ENCODE peak calls at places on chromosomes 16 and 17, in ten cellular contexts. W is heart left ventricle, C is tibial nerve, S is stomach, N is fibroblast of lung, T is heart right ventricle, B is GM12878, L is Caco-2, Q is cardiac muscle cell, J is mucosa of descending colon. G is an unnamed sample. For H3K36me3, the result is how much of the 10 kb centered on the place peaks cover.

GRCh38 chr17:7632492-7632894 is 2.6 kb downstream of the SHBG start:
- DNase-seq in J (no peak), T (peak), N (peak), Q (peak), W (no peak), L (no peak), B (no peak), S (peak), C (no peak), G (peak)

GRCh38 chr16:22648941-22649340 is 138.2 kb downstream of the NPIPB5 start:
- DNase-seq in S (no peak), N (no peak), J (no peak), W (no peak), T (no peak), C (no peak), Q (no peak), B (no peak), L (no peak), G (no peak)

GRCh38 chr17:47846741-47847340 is 4.1 kb downstream of the SP6 start:
- DNase-seq in L (no peak), S (no peak), W (no peak), C (no peak), N (no peak), B (no peak), J (no peak), T (no peak), Q (peak), G (no peak)

GRCh38 chr17:82228842-82229685 is at the start of gene SLC16A3:
- DNase-seq in L (peak), W (peak), S (peak), J (peak), C (no peak), Q (peak), N (peak), T (no peak), B (no peak), G (peak)

GRCh38 chr17:64991726-64992125 is 64.8 kb downstream of the GNA13 start:
- DNase-seq in Q (no peak), T (no peak), N (no peak), S (no peak), C (no peak), L (no peak), J (no peak), B (no peak), W (no peak), G (no peak)

GRCh38 chr17:4175921-4176802 is 33.2 kb downstream of the CYB5D2 start:
- DNase-seq in L (no peak), C (no peak), T (no peak), J (no peak), Q (peak), N (peak), S (no peak), B (no peak), W (no peak), G (no peak)

GRCh38 chr16:77335652-77336234 is 99.1 kb downstream of the ADAMTS18 start:
- DNase-seq in Q (peak), S (no peak), W (no peak), T (no peak), B (no peak), N (no peak), J (no peak), L (no peak), C (no peak), G (no peak)

GRCh38 chr17:39606434-39607056 is 1.2 kb downstream of the NEUROD2 start:
- DNase-seq in C (no peak), T (no peak), L (no peak), N (no peak), J (no peak), W (no peak), S (no peak), Q (no peak), B (no peak), G (no peak)

GRCh38 chr16:5325932-5326331 is 228.3 kb upstream of the EEF2KMT start:
- DNase-seq in S (no peak), J (no peak), C (no peak), W (no peak), T (no peak), B (no peak), N (no peak), Q (no peak), L (no peak), G (no peak)

GRCh38 chr17:80773243-80773991 is 218.2 kb upstream of the CHMP6 start:
- DNase-seq in N (peak), B (no peak), S (no peak), T (peak), W (no peak), C (no peak), J (no peak), L (no peak), Q (no peak), G (no peak)

GRCh38 chr17:49715717-49716279 is 8.0 kb upstream of the SLC35B1 start:
- DNase-seq in N (no peak), S (no peak), W (no peak), Q (no peak), B (no peak), C (no peak), J (no peak), L (no peak), T (no peak), G (peak)

DNA sequence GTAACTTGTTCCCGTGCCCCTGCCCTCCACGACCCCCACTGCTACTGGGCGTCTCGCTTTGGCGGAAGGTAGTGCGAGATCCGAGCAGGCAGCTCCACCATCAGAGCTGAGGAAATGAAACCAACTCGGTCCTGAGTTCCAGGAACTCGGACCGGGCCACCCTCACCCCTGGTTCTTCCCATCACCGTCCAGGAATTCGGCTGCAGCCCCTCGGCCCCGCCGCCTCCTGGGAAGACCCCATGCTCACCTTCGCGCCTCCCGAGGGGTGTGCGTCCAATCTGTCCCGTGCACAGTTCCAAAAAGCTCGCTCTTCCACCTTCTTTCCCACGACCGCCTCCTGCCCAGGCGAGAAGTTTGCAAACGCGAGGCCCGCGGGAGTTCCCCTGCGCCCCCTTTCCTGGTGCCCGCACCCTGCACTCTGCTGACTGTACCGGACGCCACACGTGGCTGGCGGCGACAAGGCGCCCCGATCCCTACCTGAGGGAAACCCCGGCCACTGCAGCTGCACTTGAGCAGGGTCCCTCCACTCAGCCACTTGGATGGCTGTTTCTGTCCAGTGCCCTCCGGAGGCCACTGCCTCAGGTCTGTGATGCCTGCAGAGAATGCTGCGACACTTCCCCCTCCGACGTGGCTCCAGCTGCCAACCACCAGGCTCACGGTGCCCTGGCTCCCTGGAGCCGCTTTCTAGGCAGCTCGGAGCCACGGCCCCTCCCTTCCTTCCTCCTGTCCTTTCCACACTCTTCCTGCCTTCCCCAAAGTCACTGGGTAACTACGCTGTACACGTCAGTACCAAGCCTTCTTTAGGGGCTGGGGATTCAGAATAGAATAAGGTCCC is at the start of gene MLKL:
- DNase-seq in T (peak), N (peak), C (peak), W (peak), S (peak), B (peak), L (peak), J (peak), Q (peak), G (peak)
- TF ChIP-seq CTCF in T (no peak), N (no peak), C (no peak), W (no peak), S (no peak), B (no peak), L (peak), J (no peak), Q (no peak), G (no peak)

GRCh38 chr16:938136-938535 is 32.6 kb downstream of the LMF1 start:
- DNase-seq in B (no peak), Q (no peak), T (no peak), J (no peak), N (no peak), C (no peak), L (no peak), W (no peak), S (no peak), G (no peak)
- H3K36me3 ChIP-seq in B (under half), Q (under half), T (under half), J (under half), N (under half), C (under half), L (under half), W (under half), S (half or more), G (under half)

DNA sequence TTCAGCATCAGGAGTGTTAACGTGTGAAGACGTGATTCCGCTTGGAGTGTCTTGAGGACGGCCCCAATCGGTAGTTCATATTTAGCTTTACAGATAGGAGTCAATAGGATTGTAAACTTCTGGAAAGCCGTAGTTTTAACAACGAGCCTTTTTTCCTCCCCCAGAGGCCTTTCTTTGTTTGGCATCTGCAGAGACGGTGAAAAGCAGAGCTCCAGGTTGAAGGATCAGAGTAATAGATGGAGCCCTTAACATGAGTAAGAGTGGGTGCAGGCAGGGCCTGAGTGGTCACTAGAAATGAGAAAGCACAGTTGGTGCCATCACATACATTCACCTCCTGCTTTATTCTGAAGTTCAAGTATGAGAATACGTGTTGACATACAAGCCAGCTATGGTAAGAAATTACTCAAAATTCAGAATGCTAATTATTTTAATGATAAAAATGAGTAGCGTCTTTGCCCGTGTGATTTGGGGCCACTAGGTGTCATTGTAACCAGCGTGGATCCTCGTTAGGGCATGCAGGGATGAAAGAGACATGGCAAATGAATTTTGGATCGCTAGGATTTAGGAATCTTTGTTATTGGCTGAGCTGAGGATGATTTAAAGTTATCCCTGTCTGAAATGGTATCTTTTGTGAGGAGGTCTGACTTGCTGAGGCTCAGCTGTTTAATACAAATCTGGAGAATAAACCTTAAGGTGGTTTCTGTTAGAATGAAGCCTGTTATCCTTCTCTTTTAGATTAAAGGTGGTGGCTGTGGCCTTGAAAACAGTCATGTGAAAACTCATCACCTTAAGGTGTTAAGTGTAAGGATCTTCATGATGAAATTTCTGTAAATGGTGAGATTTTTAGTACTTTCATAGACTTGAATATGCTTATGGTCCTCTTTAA is 18.6 kb downstream of the PRCD start:
- DNase-seq in L (no peak), Q (no peak), B (no peak), J (no peak), C (no peak), T (no peak), S (no peak), W (no peak), N (peak), G (no peak)
- TF ChIP-seq CTCF in L (peak), Q (peak), B (peak), J (no peak), C (peak), T (no peak), S (peak), W (peak), N (peak), G (peak)

GRCh38 chr17:77906377-77906871 is 52.1 kb upstream of the TNRC6C start:
- DNase-seq in S (no peak), B (no peak), T (no peak), J (no peak), Q (no peak), W (no peak), N (no peak), C (no peak), L (no peak), G (peak)
- H3K36me3 ChIP-seq in S (under half), B (under half), T (under half), J (under half), Q (under half), W (under half), N (under half), C (under half), L (under half), G (under half)

GRCh38 chr16:17927015-17927414 is 409.5 kb downstream of the NPIPA8 start:
- DNase-seq in T (no peak), L (no peak), Q (no peak), S (no peak), C (no peak), N (no peak), J (no peak), W (no peak), B (no peak), G (no peak)

GRCh38 chr16:17930280-17930679 is 406.3 kb downstream of the NPIPA8 start:
- DNase-seq in W (no peak), B (no peak), S (no peak), N (no peak), J (no peak), T (no peak), C (no peak), Q (no peak), L (no peak), G (no peak)
- TF ChIP-seq CTCF in W (no peak), B (no peak), S (no peak), N (no peak), J (no peak), T (no peak), C (no peak), Q (no peak), L (no peak), G (no peak)

GRCh38 chr17:1873418-1873817 is 43.6 kb downstream of the RPA1 start:
- DNase-seq in Q (no peak), N (no peak), J (no peak), S (no peak), C (no peak), L (no peak), W (no peak), B (no peak), T (no peak), G (no peak)

GRCh38 chr17:1870592-1870991 is 40.8 kb downstream of the RPA1 start:
- DNase-seq in N (no peak), J (no peak), W (no peak), B (no peak), T (no peak), L (no peak), C (no peak), Q (no peak), S (no peak), G (no peak)

GRCh38 chr17:1872254-1872653 is 42.4 kb downstream of the RPA1 start:
- DNase-seq in L (no peak), T (no peak), S (no peak), J (no peak), B (no peak), Q (no peak), W (no peak), N (no peak), C (no peak), G (no peak)

GRCh38 chr17:1872976-1873375 is 43.2 kb downstream of the RPA1 start:
- DNase-seq in L (no peak), N (no peak), B (no peak), J (no peak), T (no peak), C (no peak), Q (no peak), W (no peak), S (no peak), G (no peak)

DNA sequence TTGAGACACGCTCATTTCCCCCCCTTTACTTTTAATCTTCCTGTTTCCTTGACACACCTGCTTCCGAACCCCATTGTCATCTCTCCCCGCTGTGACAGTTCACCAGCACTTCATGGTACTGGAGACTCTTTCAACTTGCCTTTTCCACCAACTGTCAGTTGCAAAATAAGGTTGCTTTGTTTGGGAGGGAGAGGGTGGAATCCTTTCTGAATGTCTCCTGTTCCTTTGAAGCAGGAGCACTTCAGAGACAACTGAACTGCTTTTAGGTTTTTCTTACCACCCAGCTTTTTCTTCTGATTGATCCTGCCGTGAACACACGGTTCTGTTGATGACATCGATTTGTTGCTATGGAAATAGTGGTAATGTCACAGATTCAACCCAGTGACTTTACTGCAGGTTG is 41.9 kb downstream of the RPA1 start:
- DNase-seq in W (no peak), C (no peak), Q (no peak), J (no peak), N (no peak), B (no peak), S (no peak), T (no peak), L (no peak), G (no peak)
- H3K36me3 ChIP-seq in W (half or more), C (under half), Q (under half), J (under half), N (under half), B (under half), S (half or more), T (under half), L (under half), G (under half)